ENCODE peak calls at places on chromosomes 11 and 22, in six cellular contexts. N, I, E, B, Z and L are unnamed samples.

GRCh38 chr22:48645766-48646165 is 1181.9 kb downstream of the BRD1 start:
- DNase-seq in B (no peak), N (no peak), Z (no peak), I (no peak), E (no peak), L (no peak)

GRCh38 chr11:125356736-125357292 is 139.3 kb downstream of the FEZ1 start:
- DNase-seq in B (no peak), Z (no peak), I (no peak), N (no peak), E (no peak), L (no peak)

GRCh38 chr11:14308114-14308896 is 50.7 kb downstream of the RRAS2 start:
- DNase-seq in I (peak; percentile 52), N (peak; percentile 41), B (no peak), E (peak; percentile 36), Z (peak; percentile 26), L (no peak)

GRCh38 chr22:44289429-44290171 is 23.2 kb downstream of the SHISAL1 start:
- DNase-seq in Z (no peak), B (no peak), N (peak; percentile 62), E (peak; percentile 58), I (no peak), L (no peak)

GRCh38 chr11:58628446-58628845 is 6.0 kb downstream of the CNTF start:
- DNase-seq in B (no peak), N (peak; percentile 21), Z (no peak), I (no peak), E (no peak), L (no peak)

GRCh38 chr11:45794169-45794568 is 10.8 kb upstream of the SLC35C1 start:
- DNase-seq in N (peak; percentile 1), E (no peak), Z (no peak), B (no peak), I (no peak), L (no peak)

GRCh38 chr11:120337133-120337895 is 1.1 kb downstream of the ARHGEF12 start:
- DNase-seq in E (no peak), I (no peak), Z (no peak), N (no peak), B (peak; percentile 39), L (no peak)

GRCh38 chr22:22787805-22788459 is 99.7 kb upstream of the IGLL5 start:
- DNase-seq in I (peak; percentile 85), N (peak; percentile 72), E (peak; percentile 65), B (peak; percentile 6), Z (peak; percentile 9), L (no peak)

GRCh38 chr11:32396991-32397390 is 38.3 kb downstream of the WT1 start:
- DNase-seq in E (no peak), Z (no peak), N (no peak), B (no peak), I (no peak), L (no peak)

GRCh38 chr11:117950999-117951961 is 22.1 kb upstream of the TMPRSS13 start:
- DNase-seq in I (no peak), N (no peak), E (peak; percentile 3), B (no peak), Z (no peak), L (no peak)

GRCh38 chr22:27420817-27421361 is 380.7 kb downstream of the MN1 start:
- DNase-seq in I (no peak), E (peak; percentile 90), N (peak; percentile 90), B (no peak), Z (peak; percentile 91), L (peak; percentile 51)